ENCODE peak calls at places on chromosomes 11 and 22, in nine cellular contexts. One of them, this sample, is unnamed. For H3K4me1, the result is how much of the 10 kb centered on the place peaks cover.

GRCh38 chr11:112778091-112778889 is 182.9 kb upstream of the NCAM1 start:
- DNase-seq in A549: no peak
- DNase-seq in PC-9: no peak
- DNase-seq in mesenchymal stem cell: no peak
- DNase-seq in stomach: no peak
- DNase-seq in body of pancreas: no peak
- DNase-seq in transverse colon: no peak
- DNase-seq in adipocyte: no peak
- DNase-seq in colonic mucosa: no peak
- DNase-seq in this sample: no peak

GRCh38 chr11:85828640-85828978 is 17.7 kb upstream of the SYTL2 start:
- DNase-seq in transverse colon: no peak
- DNase-seq in body of pancreas: no peak
- DNase-seq in adipocyte: no peak
- DNase-seq in mesenchymal stem cell: no peak
- DNase-seq in stomach: no peak
- DNase-seq in colonic mucosa: no peak
- DNase-seq in A549: no peak
- DNase-seq in PC-9: no peak
- DNase-seq in this sample: no peak

GRCh38 chr22:49099496-49100124 is 728.1 kb downstream of the BRD1 start:
- DNase-seq in body of pancreas: no peak
- DNase-seq in colonic mucosa: no peak
- DNase-seq in A549: peak
- DNase-seq in PC-9: peak
- DNase-seq in adipocyte: no peak
- DNase-seq in stomach: no peak
- DNase-seq in transverse colon: no peak
- DNase-seq in mesenchymal stem cell: no peak
- DNase-seq in this sample: peak

GRCh38 chr11:109374032-109374431 is 48.0 kb upstream of the C11orf87 start:
- DNase-seq in PC-9: no peak
- DNase-seq in A549: no peak
- DNase-seq in adipocyte: no peak
- DNase-seq in colonic mucosa: no peak
- DNase-seq in body of pancreas: no peak
- DNase-seq in stomach: no peak
- DNase-seq in mesenchymal stem cell: no peak
- DNase-seq in transverse colon: no peak
- DNase-seq in this sample: no peak

GRCh38 chr11:118623291-118623655 is 15.9 kb downstream of the PHLDB1 start:
- DNase-seq in mesenchymal stem cell: peak
- DNase-seq in adipocyte: peak
- DNase-seq in colonic mucosa: no peak
- DNase-seq in stomach: no peak
- DNase-seq in PC-9: no peak
- DNase-seq in transverse colon: no peak
- DNase-seq in body of pancreas: no peak
- DNase-seq in A549: no peak
- DNase-seq in this sample: peak

GRCh38 chr22:26888887-26889286 is 231.5 kb downstream of the MIAT start:
- DNase-seq in mesenchymal stem cell: no peak
- DNase-seq in body of pancreas: no peak
- DNase-seq in A549: no peak
- DNase-seq in transverse colon: no peak
- DNase-seq in PC-9: no peak
- DNase-seq in colonic mucosa: no peak
- DNase-seq in stomach: no peak
- DNase-seq in adipocyte: no peak
- DNase-seq in this sample: no peak

GRCh38 chr11:85835729-85836128 is 19.5 kb upstream of the CCDC83 start:
- DNase-seq in PC-9: no peak
- DNase-seq in mesenchymal stem cell: no peak
- DNase-seq in stomach: no peak
- DNase-seq in body of pancreas: no peak
- DNase-seq in colonic mucosa: no peak
- DNase-seq in A549: no peak
- DNase-seq in adipocyte: no peak
- DNase-seq in transverse colon: no peak
- DNase-seq in this sample: no peak

GRCh38 chr11:17026487-17027082 is 12.4 kb upstream of the PLEKHA7 start:
- DNase-seq in PC-9: no peak
- DNase-seq in body of pancreas: no peak
- DNase-seq in colonic mucosa: no peak
- DNase-seq in A549: no peak
- DNase-seq in mesenchymal stem cell: no peak
- DNase-seq in transverse colon: no peak
- DNase-seq in adipocyte: no peak
- DNase-seq in stomach: no peak
- DNase-seq in this sample: no peak

GRCh38 chr11:110148775-110149744 is 55.9 kb downstream of the ZC3H12C start:
- DNase-seq in body of pancreas: no peak
- DNase-seq in colonic mucosa: no peak
- DNase-seq in A549: peak
- DNase-seq in PC-9: peak
- DNase-seq in adipocyte: peak
- DNase-seq in stomach: no peak
- DNase-seq in mesenchymal stem cell: peak
- DNase-seq in transverse colon: no peak
- DNase-seq in this sample: no peak

GRCh38 chr22:42622061-42622710 is 7.5 kb upstream of the POLDIP3 start:
- DNase-seq in adipocyte: no peak
- DNase-seq in body of pancreas: no peak
- DNase-seq in transverse colon: peak
- DNase-seq in PC-9: no peak
- DNase-seq in A549: no peak
- DNase-seq in stomach: no peak
- DNase-seq in colonic mucosa: no peak
- DNase-seq in mesenchymal stem cell: no peak
- DNase-seq in this sample: no peak

GRCh38 chr22:29635734-29636357 is 32.4 kb downstream of the NF2 start:
- DNase-seq in adipocyte: peak
- DNase-seq in colonic mucosa: no peak
- DNase-seq in transverse colon: no peak
- DNase-seq in PC-9: peak
- DNase-seq in mesenchymal stem cell: peak
- DNase-seq in body of pancreas: no peak
- DNase-seq in stomach: no peak
- DNase-seq in A549: peak
- DNase-seq in this sample: no peak

GRCh38 chr11:130478204-130478701 is 29.8 kb downstream of the ADAMTS15 start:
- DNase-seq in transverse colon: peak
- DNase-seq in colonic mucosa: peak
- DNase-seq in body of pancreas: peak
- DNase-seq in stomach: peak
- DNase-seq in A549: peak
- DNase-seq in PC-9: peak
- DNase-seq in mesenchymal stem cell: peak
- DNase-seq in adipocyte: peak
- DNase-seq in this sample: no peak

GRCh38 chr11:96278039-96278897 is 64.7 kb downstream of the MAML2 start:
- DNase-seq in stomach: no peak
- DNase-seq in body of pancreas: no peak
- DNase-seq in adipocyte: peak
- DNase-seq in colonic mucosa: no peak
- DNase-seq in transverse colon: no peak
- DNase-seq in mesenchymal stem cell: peak
- DNase-seq in PC-9: peak
- DNase-seq in A549: no peak
- DNase-seq in this sample: no peak

GRCh38 chr11:37504066-37504611 is 906.1 kb upstream of the RAG2 start:
- DNase-seq in colonic mucosa: no peak
- DNase-seq in A549: no peak
- DNase-seq in mesenchymal stem cell: peak
- DNase-seq in transverse colon: no peak
- DNase-seq in adipocyte: peak
- DNase-seq in PC-9: peak
- DNase-seq in body of pancreas: no peak
- DNase-seq in stomach: no peak
- DNase-seq in this sample: peak

DNA sequence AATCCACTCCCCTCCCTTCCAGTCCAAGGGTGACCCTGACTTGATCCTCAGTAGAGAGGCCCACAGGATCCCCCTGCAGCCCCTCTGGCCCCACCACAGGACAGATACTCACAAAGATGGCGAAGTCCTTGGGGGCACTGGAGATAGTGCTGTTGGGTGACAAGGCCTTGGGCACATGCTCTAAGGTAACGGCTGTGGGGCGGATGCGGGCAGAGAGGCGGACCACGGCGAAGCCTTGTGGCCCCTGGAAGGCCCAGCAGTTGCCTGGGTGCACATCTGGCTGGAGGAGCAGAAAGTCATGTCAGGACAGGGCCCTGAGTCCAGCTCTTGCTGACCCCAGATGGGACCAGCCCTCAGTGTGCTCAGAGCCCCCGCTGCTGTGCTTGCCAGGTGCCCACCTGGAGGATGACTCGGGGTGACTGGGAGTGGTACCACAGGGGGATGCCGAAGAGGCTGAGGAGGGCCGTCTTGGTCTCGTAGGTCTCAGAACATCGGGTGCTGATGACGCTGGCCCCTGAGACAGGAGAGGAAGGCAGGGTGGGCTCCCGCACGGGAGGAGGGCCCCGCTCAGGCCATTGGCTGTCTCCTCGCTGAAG is 17.2 kb downstream of the SUN2 start:
- DNase-seq in mesenchymal stem cell: no peak
- DNase-seq in body of pancreas: no peak
- DNase-seq in A549: no peak
- DNase-seq in stomach: no peak
- DNase-seq in transverse colon: no peak
- DNase-seq in colonic mucosa: no peak
- DNase-seq in adipocyte: no peak
- DNase-seq in PC-9: no peak
- DNase-seq in this sample: no peak
- H3K4me1 ChIP-seq in mesenchymal stem cell: under half
- H3K4me1 ChIP-seq in body of pancreas: under half
- H3K4me1 ChIP-seq in A549: under half
- H3K4me1 ChIP-seq in stomach: under half
- H3K4me1 ChIP-seq in transverse colon: under half
- H3K4me1 ChIP-seq in colonic mucosa: under half
- H3K4me1 ChIP-seq in adipocyte: under half
- H3K4me1 ChIP-seq in PC-9: under half
- H3K4me1 ChIP-seq in this sample: under half

DNA sequence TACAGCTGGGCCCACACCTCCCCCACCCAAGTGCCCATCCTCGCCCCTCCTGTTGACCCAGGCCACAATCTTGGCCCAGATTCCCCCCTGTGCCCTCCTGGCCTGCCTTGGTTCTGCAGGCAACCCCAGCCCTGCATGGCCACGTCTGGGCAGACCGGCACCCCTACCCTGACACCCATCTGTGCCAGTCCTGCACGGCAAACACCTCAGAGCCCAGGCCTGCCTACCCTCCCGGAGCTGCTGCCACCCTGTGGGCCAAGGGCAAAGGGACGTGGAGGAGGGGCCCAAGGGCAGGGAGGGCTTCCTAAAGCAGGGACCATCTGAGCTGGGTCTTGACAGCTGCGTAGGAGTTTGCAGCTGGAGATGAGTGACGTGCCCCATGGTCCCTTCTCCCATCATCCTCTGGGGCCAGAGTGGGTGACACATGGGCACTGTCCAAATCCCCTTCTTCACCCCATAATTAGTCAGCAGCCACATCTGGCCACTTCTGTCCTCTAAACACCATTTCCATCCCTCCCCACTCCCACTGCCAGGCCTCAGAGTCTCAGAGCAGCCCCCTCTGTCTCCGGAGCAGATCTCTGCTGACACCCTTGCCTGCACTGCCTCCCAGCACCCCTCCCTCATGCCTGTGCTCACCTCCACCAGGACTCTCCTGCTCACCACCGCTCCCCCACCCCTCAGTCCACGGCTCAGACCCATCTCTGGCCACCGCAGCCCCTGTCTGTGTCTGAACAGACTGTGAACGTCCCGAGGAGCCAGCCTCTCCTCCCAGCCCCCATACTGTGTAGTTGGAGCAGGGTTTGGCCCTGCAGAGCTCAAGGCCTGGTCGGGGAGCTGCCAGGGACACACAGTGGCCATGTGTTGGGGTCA is 35.6 kb upstream of the PPARA start:
- DNase-seq in stomach: no peak
- DNase-seq in colonic mucosa: no peak
- DNase-seq in A549: no peak
- DNase-seq in mesenchymal stem cell: no peak
- DNase-seq in PC-9: no peak
- DNase-seq in body of pancreas: peak
- DNase-seq in transverse colon: no peak
- DNase-seq in adipocyte: no peak
- DNase-seq in this sample: no peak
- H3K4me1 ChIP-seq in stomach: half or more
- H3K4me1 ChIP-seq in colonic mucosa: under half
- H3K4me1 ChIP-seq in A549: half or more
- H3K4me1 ChIP-seq in mesenchymal stem cell: half or more
- H3K4me1 ChIP-seq in PC-9: under half
- H3K4me1 ChIP-seq in body of pancreas: half or more
- H3K4me1 ChIP-seq in transverse colon: under half
- H3K4me1 ChIP-seq in adipocyte: half or more
- H3K4me1 ChIP-seq in this sample: under half

GRCh38 chr22:19970479-19971275 is 29.1 kb upstream of the TXNRD2 start:
- DNase-seq in mesenchymal stem cell: peak
- DNase-seq in adipocyte: peak
- DNase-seq in stomach: peak
- DNase-seq in PC-9: no peak
- DNase-seq in A549: peak
- DNase-seq in transverse colon: peak
- DNase-seq in colonic mucosa: peak
- DNase-seq in body of pancreas: peak
- DNase-seq in this sample: no peak
- H3K4me1 ChIP-seq in mesenchymal stem cell: under half
- H3K4me1 ChIP-seq in adipocyte: under half
- H3K4me1 ChIP-seq in stomach: under half
- H3K4me1 ChIP-seq in PC-9: under half
- H3K4me1 ChIP-seq in A549: under half
- H3K4me1 ChIP-seq in transverse colon: under half
- H3K4me1 ChIP-seq in colonic mucosa: under half
- H3K4me1 ChIP-seq in body of pancreas: under half
- H3K4me1 ChIP-seq in this sample: under half

GRCh38 chr22:24162377-24162927 is 18.8 kb upstream of the SUSD2 start:
- DNase-seq in body of pancreas: no peak
- DNase-seq in stomach: no peak
- DNase-seq in adipocyte: no peak
- DNase-seq in A549: no peak
- DNase-seq in transverse colon: no peak
- DNase-seq in PC-9: no peak
- DNase-seq in colonic mucosa: no peak
- DNase-seq in mesenchymal stem cell: no peak
- DNase-seq in this sample: no peak

GRCh38 chr22:24161909-24162308 is 19.4 kb upstream of the SUSD2 start:
- DNase-seq in adipocyte: no peak
- DNase-seq in colonic mucosa: no peak
- DNase-seq in mesenchymal stem cell: no peak
- DNase-seq in body of pancreas: peak
- DNase-seq in PC-9: no peak
- DNase-seq in A549: no peak
- DNase-seq in transverse colon: no peak
- DNase-seq in stomach: peak
- DNase-seq in this sample: no peak

GRCh38 chr22:24160546-24160945 is 20.7 kb upstream of the SUSD2 start:
- DNase-seq in body of pancreas: no peak
- DNase-seq in stomach: no peak
- DNase-seq in A549: no peak
- DNase-seq in transverse colon: no peak
- DNase-seq in adipocyte: no peak
- DNase-seq in colonic mucosa: no peak
- DNase-seq in mesenchymal stem cell: no peak
- DNase-seq in PC-9: no peak
- DNase-seq in this sample: no peak

GRCh38 chr22:24159650-24160049 is 21.6 kb upstream of the SUSD2 start:
- DNase-seq in A549: no peak
- DNase-seq in colonic mucosa: no peak
- DNase-seq in body of pancreas: no peak
- DNase-seq in PC-9: no peak
- DNase-seq in transverse colon: no peak
- DNase-seq in adipocyte: no peak
- DNase-seq in mesenchymal stem cell: no peak
- DNase-seq in stomach: no peak
- DNase-seq in this sample: no peak

GRCh38 chr22:24161485-24161884 is 19.8 kb upstream of the SUSD2 start:
- DNase-seq in PC-9: no peak
- DNase-seq in stomach: no peak
- DNase-seq in colonic mucosa: no peak
- DNase-seq in transverse colon: no peak
- DNase-seq in A549: no peak
- DNase-seq in adipocyte: no peak
- DNase-seq in body of pancreas: no peak
- DNase-seq in mesenchymal stem cell: no peak
- DNase-seq in this sample: no peak
- H3K4me1 ChIP-seq in PC-9: under half
- H3K4me1 ChIP-seq in stomach: half or more
- H3K4me1 ChIP-seq in colonic mucosa: under half
- H3K4me1 ChIP-seq in transverse colon: under half
- H3K4me1 ChIP-seq in A549: under half
- H3K4me1 ChIP-seq in adipocyte: under half
- H3K4me1 ChIP-seq in body of pancreas: under half
- H3K4me1 ChIP-seq in mesenchymal stem cell: under half
- H3K4me1 ChIP-seq in this sample: under half

This sample was measured in RWPE2.